ENCODE peak calls at places on chromosomes 12 and 14, in four cellular contexts. Y is effector memory CD4-positive, alpha-beta T cell; G is suprapubic skin; M is CD4-positive, CD25-positive, alpha-beta regulatory T cell. B is an unnamed sample.

GRCh38 chr14:20823859-20824258 is 21.2 kb upstream of the RNASE1 start:
- DNase-seq in Y (no peak), G (no peak), M (no peak), B (no peak)

GRCh38 chr12:39144613-39145061 is 239.2 kb upstream of the CPNE8 start:
- DNase-seq in Y (no peak), G (no peak), M (no peak), B (no peak)

GRCh38 chr14:101347893-101348777 is 213.2 kb upstream of the DIO3 start:
- DNase-seq in Y (no peak), G (peak; percentile 27), M (no peak), B (no peak)

GRCh38 chr14:85300119-85300518 is 229.8 kb upstream of the FLRT2 start:
- DNase-seq in Y (no peak), G (no peak), M (no peak), B (no peak)

GRCh38 chr12:95277139-95277538 is 59.5 kb downstream of the VEZT start:
- DNase-seq in Y (no peak), G (no peak), M (no peak), B (no peak)

GRCh38 chr12:2152134-2152533 is 99.3 kb downstream of the CACNA1C start:
- DNase-seq in Y (no peak), G (no peak), M (no peak), B (no peak)

GRCh38 chr14:21099596-21099985 is 1.1 kb upstream of the ZNF219 start:
- DNase-seq in Y (no peak), G (no peak), M (no peak), B (no peak)

GRCh38 chr12:113348849-113349536 is 9.4 kb upstream of the PLBD2 start:
- DNase-seq in Y (no peak), G (no peak), M (no peak), B (no peak)

GRCh38 chr12:72273851-72274284 is 1.7 kb downstream of the TRHDE start:
- DNase-seq in Y (no peak), G (no peak), M (no peak), B (no peak)

GRCh38 chr14:87725318-87725717 is 267.7 kb downstream of the GALC start:
- DNase-seq in Y (no peak), G (no peak), M (no peak), B (no peak)

GRCh38 chr14:53190938-53191337 is 37.8 kb upstream of the DDHD1 start:
- DNase-seq in Y (no peak), G (no peak), M (no peak), B (no peak)

GRCh38 chr14:102806447-102806846 is 29.2 kb downstream of the TRAF3 start:
- DNase-seq in Y (no peak), G (no peak), M (no peak), B (no peak)

GRCh38 chr12:52338241-52338960 is 17.2 kb upstream of the KRT83 start:
- DNase-seq in Y (no peak), G (no peak), M (no peak), B (no peak)

GRCh38 chr12:16389594-16389993 is 42.1 kb downstream of the MGST1 start:
- DNase-seq in Y (no peak), G (no peak), M (no peak), B (no peak)

GRCh38 chr12:57332646-57333312 is 81.8 kb upstream of the STAC3 start:
- DNase-seq in Y (no peak), G (no peak), M (no peak), B (no peak)

GRCh38 chr12:14936224-14936861 is 2.0 kb downstream of the ERP27 start:
- DNase-seq in Y (no peak), G (no peak), M (no peak), B (no peak)

GRCh38 chr12:10618338-10618987 is 5.1 kb upstream of the MAGOHB start:
- DNase-seq in Y (no peak), G (no peak), M (no peak), B (no peak)

GRCh38 chr14:87944987-87945604 is 47.9 kb downstream of the GALC start:
- DNase-seq in Y (no peak), G (no peak), M (no peak), B (no peak)

GRCh38 chr14:89284368-89285058 is 132.5 kb downstream of the FOXN3 start:
- DNase-seq in Y (no peak), G (peak; percentile 29), M (no peak), B (no peak)

GRCh38 chr12:81354327-81354932 is 276.6 kb downstream of the ACSS3 start:
- DNase-seq in Y (no peak), G (no peak), M (no peak), B (no peak)

GRCh38 chr14:68846466-68846865 is 53.6 kb upstream of the ZFP36L1 start:
- DNase-seq in Y (no peak), G (no peak), M (no peak), B (no peak)

GRCh38 chr14:78484002-78484401 is 313.8 kb downstream of the NRXN3 start:
- DNase-seq in Y (no peak), G (no peak), M (no peak), B (no peak)

GRCh38 chr12:96143827-96144226 is 50.3 kb upstream of the ELK3 start:
- DNase-seq in Y (no peak), G (no peak), M (no peak), B (no peak)

GRCh38 chr14:68404652-68405183 is 388.1 kb downstream of the ZFP36L1 start:
- DNase-seq in Y (peak; percentile 3), G (no peak), M (no peak), B (no peak)

GRCh38 chr12:104342635-104343249 is 39.2 kb downstream of the EID3 start:
- DNase-seq in Y (no peak), G (no peak), M (no peak), B (no peak)

GRCh38 chr12:63206908-63207307 is 55.9 kb upstream of the AVPR1A start:
- DNase-seq in Y (no peak), G (no peak), M (no peak), B (no peak)

GRCh38 chr14:74915826-74916225 is 7.2 kb downstream of the RPS6KL1 start:
- DNase-seq in Y (no peak), G (no peak), M (no peak), B (no peak)

GRCh38 chr12:65881965-65882413 is 57.7 kb downstream of the HMGA2 start:
- DNase-seq in Y (no peak), G (peak; percentile 95), M (no peak), B (peak; percentile 79)
- H3K36me3 ChIP-seq in Y (no peaks in the 10 kb centered on the region), G (no peaks in the 10 kb centered on the region), M (no peaks in the 10 kb centered on the region), B (no peaks in the 10 kb centered on the region)

DNA sequence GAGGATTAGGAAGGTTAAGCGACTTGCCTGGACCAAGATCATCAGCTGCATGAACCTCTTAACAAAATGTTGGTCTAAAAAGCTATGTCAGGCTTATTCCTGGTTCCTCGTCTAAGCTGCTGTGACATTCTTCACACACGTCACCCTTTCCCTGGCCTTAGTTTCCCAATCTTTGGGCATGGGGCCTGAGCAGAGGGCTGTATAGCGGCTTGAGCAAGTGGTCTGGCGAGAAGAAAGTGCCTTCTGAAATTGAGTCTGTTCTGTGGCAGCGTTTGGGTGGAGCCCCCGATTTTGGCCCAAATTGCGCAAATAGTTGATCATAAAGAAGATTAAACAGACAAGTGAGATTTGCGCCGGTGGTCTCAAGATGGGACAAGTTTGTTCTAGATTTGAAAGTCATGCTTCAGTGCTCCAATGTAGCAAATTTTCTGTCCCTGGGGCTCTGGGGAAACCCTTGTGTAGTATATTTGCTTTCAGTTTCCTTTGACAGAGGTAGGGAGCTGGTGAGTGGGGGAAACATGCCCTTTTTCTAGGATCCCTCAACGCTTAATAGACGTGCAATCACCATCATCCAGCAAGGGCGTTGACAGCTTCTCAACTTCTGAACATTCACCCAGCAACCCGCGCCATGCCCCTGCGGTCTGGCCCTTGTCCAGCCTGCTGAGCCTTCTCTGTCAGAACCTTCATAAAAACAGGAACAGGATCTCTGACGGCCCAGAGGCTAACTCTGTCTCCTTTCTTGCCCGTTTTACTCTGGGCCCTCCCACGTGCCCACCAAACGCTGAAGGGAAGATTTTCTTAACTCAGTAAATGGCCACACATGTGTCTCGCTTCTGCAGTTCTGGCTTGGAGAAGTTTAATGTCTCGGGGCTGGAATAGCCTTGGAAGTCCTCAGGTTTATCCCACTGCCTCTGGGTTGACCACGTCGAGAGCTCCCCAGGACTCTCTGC is 58.4 kb upstream of the CCND2 start:
- DNase-seq in Y (no peak), G (peak; percentile 75), M (no peak), B (peak; percentile 89)
- H3K27ac ChIP-seq in Y (no peak overlapping the region), G (no peak overlapping the region), M (no peak overlapping the region), B (no peak overlapping the region)

GRCh38 chr14:91415794-91416743 is 1.6 kb downstream of the CCDC88C start:
- DNase-seq in Y (peak; percentile 67), G (no peak), M (peak; percentile 65), B (no peak)
- H3K4me3 ChIP-seq in Y (peak overlapping the region; percentile 95), G (peak overlapping the region; percentile 65), M (peak overlapping the region; percentile 98), B (peak overlapping the region; percentile 79)

GRCh38 chr14:104342435-104343293 is 204.3 kb downstream of the KIF26A start:
- DNase-seq in Y (no peak), G (no peak), M (no peak), B (no peak)

GRCh38 chr14:104343294-104343625 is 204.9 kb downstream of the KIF26A start:
- DNase-seq in Y (no peak), G (no peak), M (no peak), B (peak; percentile 25)

GRCh38 chr14:104345316-104346111 is 207.1 kb downstream of the KIF26A start:
- DNase-seq in Y (no peak), G (peak; percentile 51), M (no peak), B (no peak)

GRCh38 chr14:104344815-104345214 is 206.4 kb downstream of the KIF26A start:
- DNase-seq in Y (no peak), G (no peak), M (no peak), B (no peak)

GRCh38 chr14:104343690-104344640 is 205.6 kb downstream of the KIF26A start:
- DNase-seq in Y (no peak), G (no peak), M (no peak), B (peak; percentile 30)
- H3K36me3 ChIP-seq in Y (no peaks in the 10 kb centered on the region), G (no peaks in the 10 kb centered on the region), M (no peaks in the 10 kb centered on the region), B (no peaks in the 10 kb centered on the region)

DNA sequence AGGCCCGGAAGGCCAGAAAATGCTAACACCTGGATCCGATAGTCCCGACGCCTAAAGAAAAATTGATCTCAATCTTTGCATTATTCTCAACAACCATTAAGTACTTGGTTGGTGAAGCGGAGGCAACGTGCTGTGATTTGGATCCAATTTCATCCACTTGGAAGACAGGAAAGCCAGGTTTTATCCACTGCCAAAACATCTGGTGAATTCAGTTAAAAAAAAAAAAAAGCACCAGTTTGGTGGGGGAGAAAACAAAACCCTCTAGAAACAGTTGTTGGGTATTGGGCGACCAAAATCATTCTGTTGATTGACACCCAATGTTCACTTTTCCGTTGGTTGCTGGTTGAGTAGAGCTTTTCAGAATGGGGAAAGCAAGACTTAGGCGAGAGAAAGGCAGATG is 41.8 kb upstream of the MED13L start:
- DNase-seq in Y (no peak), G (no peak), M (no peak), B (no peak)
- H3K27ac ChIP-seq in Y (no peak overlapping the region), G (peak overlapping the region; percentile 80), M (no peak overlapping the region), B (peak overlapping the region; percentile 48)

GRCh38 chr12:53380797-53381738 is 1.1 kb downstream of the SP1 start:
- DNase-seq in Y (no peak), G (peak; percentile 66), M (no peak), B (peak; percentile 47)
- H3K4me3 ChIP-seq in Y (peak overlapping the region; percentile 42), G (peak overlapping the region; percentile 77), M (peak overlapping the region; percentile 83), B (peak overlapping the region; percentile 61)